ENCODE peak calls at places on chromosomes 3 and 15, in five cellular contexts. P is effector CD4-positive, alpha-beta T cell; E is NCI-H1417 treated with DMSO at 0.1 percent for 48 hours; K is HuH-7.5; W is activated T-helper 1 cell treated with Interleukin-2 at 50 U/mL for 16 hours. J is an unnamed sample.

GRCh38 chr15:59222106-59222505 is 15.5 kb downstream of the LDHAL6B start:
- DNase-seq in P (no peak), E (no peak), K (no peak), W (no peak), J (no peak)

GRCh38 chr3:139074565-139075115 is 29.9 kb upstream of the PRR23C start:
- DNase-seq in P (no peak), E (no peak), K (no peak), W (no peak), J (no peak)

GRCh38 chr15:66706840-66707239 is 4.8 kb downstream of the SMAD6 start:
- DNase-seq in P (no peak), E (no peak), K (no peak), W (no peak), J (no peak)

GRCh38 chr3:158683216-158683975 is 10.9 kb upstream of the LXN start:
- DNase-seq in P (no peak), E (no peak), K (no peak), W (no peak), J (no peak)

GRCh38 chr3:46693038-46693896 is at the start of gene ALS2CL:
- DNase-seq in P (peak), E (no peak), K (peak), W (peak), J (peak)

GRCh38 chr15:92707880-92708551 is 52.4 kb upstream of the FAM174B start:
- DNase-seq in P (no peak), E (no peak), K (no peak), W (no peak), J (no peak)

GRCh38 chr3:23459437-23459836 is 256.3 kb downstream of the UBE2E2 start:
- DNase-seq in P (no peak), E (no peak), K (no peak), W (no peak), J (no peak)

GRCh38 chr3:78894787-78895186 is 873.0 kb downstream of the ROBO1 start:
- DNase-seq in P (no peak), E (no peak), K (no peak), W (no peak), J (no peak)

GRCh38 chr15:29734917-29735572 is 87.2 kb downstream of the TJP1 start:
- DNase-seq in P (no peak), E (no peak), K (no peak), W (no peak), J (peak)

GRCh38 chr15:94004697-94005096 is 226.7 kb upstream of the MCTP2 start:
- DNase-seq in P (no peak), E (no peak), K (no peak), W (no peak), J (peak)